ENCODE peak calls at places on chromosome 1, in seven cellular contexts. W is endothelial cell, G is left ventricle myocardium inferior, K is psoas muscle, D is AG09309, T is GM12865, Q is mammary epithelial cell. S is an unnamed sample.

GRCh38 chr1:15938628-15939161 is 37.2 kb downstream of the ZBTB17 start:
- DNase-seq in W (no peak), G (no peak), K (no peak), D (no peak), T (no peak), Q (no peak), S (no peak)

GRCh38 chr1:246932366-246932700 is 585 bp upstream of the AHCTF1 start:
- DNase-seq in W (no peak), G (no peak), K (no peak), D (no peak), T (no peak), Q (no peak), S (no peak)

GRCh38 chr1:203592728-203593127 is 33.9 kb upstream of the ATP2B4 start:
- DNase-seq in W (no peak), G (no peak), K (no peak), D (no peak), T (no peak), Q (no peak), S (no peak)

GRCh38 chr1:112264553-112264952 is 131.5 kb upstream of the CTTNBP2NL start:
- DNase-seq in W (no peak), G (no peak), K (no peak), D (no peak), T (no peak), Q (no peak), S (no peak)

GRCh38 chr1:226581650-226582330 is 33.2 kb downstream of the STUM start:
- DNase-seq in W (no peak), G (no peak), K (no peak), D (no peak), T (no peak), Q (no peak), S (no peak)

GRCh38 chr1:177209357-177209756 is 38.6 kb downstream of the BRINP2 start:
- DNase-seq in W (no peak), G (peak; percentile 51), K (peak; percentile 75), D (peak; percentile 100), T (no peak), Q (peak; percentile 99), S (peak; percentile 100)

GRCh38 chr1:29912413-29912812 is 676.1 kb downstream of the PTPRU start:
- DNase-seq in W (no peak), G (no peak), K (no peak), D (no peak), T (peak; percentile 15), Q (peak; percentile 30), S (peak; percentile 47)

GRCh38 chr1:117809764-117810163 is 119.7 kb downstream of the GDAP2 start:
- DNase-seq in W (no peak), G (no peak), K (no peak), D (no peak), T (no peak), Q (no peak), S (no peak)

GRCh38 chr1:47436304-47436978 is 1.4 kb upstream of the FOXD2 start:
- DNase-seq in W (peak; percentile 91), G (peak; percentile 68), K (peak; percentile 69), D (peak; percentile 8), T (peak; percentile 88), Q (peak; percentile 72), S (peak; percentile 54)

GRCh38 chr1:59776960-59777852 is 37.5 kb upstream of the HOOK1 start:
- DNase-seq in W (no peak), G (no peak), K (no peak), D (no peak), T (no peak), Q (no peak), S (no peak)
- TF ChIP-seq CTCF in W (no peak), G (no peak), K (no peak), D (peak; percentile 32), T (no peak), Q (no peak), S (no peak)

GRCh38 chr1:205494119-205494518 is 10.3 kb upstream of the CDK18 start:
- DNase-seq in W (no peak), G (no peak), K (no peak), D (no peak), T (no peak), Q (no peak), S (no peak)
- TF ChIP-seq CTCF in W (no peak), G (peak; percentile 39), K (no peak), D (no peak), T (no peak), Q (no peak), S (no peak)

GRCh38 chr1:50329332-50329932 is 93.8 kb downstream of the DMRTA2 start:
- DNase-seq in W (no peak), G (no peak), K (no peak), D (no peak), T (no peak), Q (peak; percentile 24), S (peak; percentile 53)
- TF ChIP-seq CTCF in W (no peak), G (no peak), K (no peak), D (no peak), T (no peak), Q (no peak), S (no peak)

GRCh38 chr1:7287013-7287412 is 484.1 kb upstream of the VAMP3 start:
- DNase-seq in W (no peak), G (no peak), K (no peak), D (no peak), T (no peak), Q (no peak), S (no peak)
- TF ChIP-seq CTCF in W (no peak), G (no peak), K (no peak), D (no peak), T (no peak), Q (no peak), S (no peak)

DNA sequence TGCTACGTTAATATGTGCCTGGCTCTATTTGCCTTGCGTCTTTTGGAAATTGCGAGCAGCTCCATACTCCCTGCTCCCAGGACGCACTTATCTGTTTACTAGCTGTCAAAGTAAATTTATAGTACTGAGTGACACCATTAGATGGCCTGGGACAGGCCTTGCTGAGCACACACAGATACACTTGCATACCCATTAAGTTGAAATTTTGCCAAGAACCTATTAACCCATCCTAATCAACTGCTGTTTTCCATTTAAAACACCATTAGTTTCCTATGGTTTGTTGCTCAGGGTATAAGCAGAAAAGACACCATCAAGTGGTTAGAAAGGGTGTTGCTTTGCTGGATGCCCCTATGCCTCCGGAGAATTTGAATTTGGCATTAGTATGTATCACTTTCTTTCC is 187.3 kb downstream of the SLC44A5 start:
- DNase-seq in W (no peak), G (no peak), K (no peak), D (no peak), T (no peak), Q (no peak), S (no peak)
- TF ChIP-seq CTCF in W (peak; percentile 29), G (no peak), K (no peak), D (no peak), T (peak; percentile 13), Q (no peak), S (no peak)

DNA sequence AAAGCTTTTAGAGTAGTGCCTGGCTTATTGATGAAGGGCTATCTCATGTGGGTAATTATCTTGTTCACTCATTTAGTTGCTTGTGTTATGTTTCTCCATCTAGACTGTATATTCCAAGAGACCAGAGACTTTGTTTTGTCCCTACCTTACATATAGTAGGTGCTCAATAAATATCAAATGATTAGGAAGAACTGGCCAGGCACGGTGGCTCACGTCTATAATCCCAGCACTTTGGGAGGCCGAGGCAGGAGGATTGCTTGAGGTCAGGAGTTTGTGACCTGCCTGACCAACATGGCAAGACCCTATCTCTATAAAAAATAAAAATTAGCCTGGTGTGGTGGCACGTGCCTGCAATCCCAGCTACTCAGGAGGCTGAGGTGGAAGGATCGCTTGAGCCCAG is 9.0 kb downstream of the FBXO2 start:
- DNase-seq in W (no peak), G (no peak), K (no peak), D (no peak), T (no peak), Q (no peak), S (no peak)
- TF ChIP-seq CTCF in W (no peak), G (no peak), K (no peak), D (no peak), T (no peak), Q (no peak), S (no peak)

S was measured in bronchial epithelial cell.